ENCODE peak calls at places on chromosomes 11 and 22, in seven cellular contexts. G is SK-N-SH, N is NT2/D1, A is HCT116, P is H1, H is K562, U is HepG2. T is an unnamed sample.

GRCh38 chr22:32695451-32695891 is 106.0 kb upstream of the TIMP3 start:
- DNase-seq in G (no peak), H (no peak), A (peak), U (peak), P (no peak), N (no peak), T (no peak)

GRCh38 chr11:45264839-45265515 is 21.2 kb downstream of the SYT13 start:
- DNase-seq in H (peak), N (no peak), A (no peak), P (no peak), U (peak), G (no peak), T (no peak)

GRCh38 chr11:115678942-115679341 is 174.7 kb upstream of the CADM1 start:
- DNase-seq in P (no peak), A (no peak), H (no peak), N (no peak), U (peak), G (no peak), T (no peak)

GRCh38 chr11:130217632-130218031 is 58.0 kb downstream of the ST14 start:
- DNase-seq in H (no peak), U (no peak), A (no peak), P (no peak), N (no peak), G (no peak), T (no peak)

GRCh38 chr22:35353318-35353717 is 27.6 kb upstream of the HMOX1 start:
- DNase-seq in G (no peak), A (no peak), P (no peak), H (no peak), U (no peak), N (no peak), T (no peak)

GRCh38 chr11:100922116-100922515 is 207.5 kb downstream of the PGR start:
- DNase-seq in H (no peak), A (no peak), N (no peak), P (no peak), G (no peak), U (no peak), T (no peak)

GRCh38 chr22:31474743-31475142 is 14.9 kb downstream of the EIF4ENIF1 start:
- DNase-seq in G (no peak), N (no peak), H (no peak), U (no peak), P (no peak), A (no peak), T (no peak)

GRCh38 chr22:37259540-37260029 is 15.5 kb upstream of the RAC2 start:
- DNase-seq in P (no peak), N (no peak), U (no peak), A (peak), H (peak), G (peak), T (no peak)

GRCh38 chr11:63858628-63859550 is 20.0 kb downstream of the MARK2 start:
- DNase-seq in U (peak), H (peak), G (no peak), A (no peak), N (no peak), P (no peak), T (no peak)

GRCh38 chr11:63867511-63867910 is 28.6 kb downstream of the MARK2 start:
- DNase-seq in A (no peak), H (no peak), U (no peak), P (no peak), G (no peak), N (no peak), T (no peak)

GRCh38 chr11:63866211-63866610 is 27.3 kb downstream of the MARK2 start:
- DNase-seq in N (no peak), H (no peak), U (no peak), P (no peak), G (no peak), A (no peak), T (peak)

GRCh38 chr11:63868399-63869064 is 29.6 kb downstream of the MARK2 start:
- DNase-seq in U (no peak), A (no peak), G (no peak), H (no peak), N (no peak), P (no peak), T (no peak)

GRCh38 chr11:63862923-63863322 is 24.0 kb downstream of the MARK2 start:
- DNase-seq in U (peak), H (no peak), P (no peak), A (no peak), N (no peak), G (no peak), T (no peak)
- TF ChIP-seq YY1 in U (no peak), H (no peak), P (no peak), A (no peak), N (no peak), G (no peak), T (no peak)

DNA sequence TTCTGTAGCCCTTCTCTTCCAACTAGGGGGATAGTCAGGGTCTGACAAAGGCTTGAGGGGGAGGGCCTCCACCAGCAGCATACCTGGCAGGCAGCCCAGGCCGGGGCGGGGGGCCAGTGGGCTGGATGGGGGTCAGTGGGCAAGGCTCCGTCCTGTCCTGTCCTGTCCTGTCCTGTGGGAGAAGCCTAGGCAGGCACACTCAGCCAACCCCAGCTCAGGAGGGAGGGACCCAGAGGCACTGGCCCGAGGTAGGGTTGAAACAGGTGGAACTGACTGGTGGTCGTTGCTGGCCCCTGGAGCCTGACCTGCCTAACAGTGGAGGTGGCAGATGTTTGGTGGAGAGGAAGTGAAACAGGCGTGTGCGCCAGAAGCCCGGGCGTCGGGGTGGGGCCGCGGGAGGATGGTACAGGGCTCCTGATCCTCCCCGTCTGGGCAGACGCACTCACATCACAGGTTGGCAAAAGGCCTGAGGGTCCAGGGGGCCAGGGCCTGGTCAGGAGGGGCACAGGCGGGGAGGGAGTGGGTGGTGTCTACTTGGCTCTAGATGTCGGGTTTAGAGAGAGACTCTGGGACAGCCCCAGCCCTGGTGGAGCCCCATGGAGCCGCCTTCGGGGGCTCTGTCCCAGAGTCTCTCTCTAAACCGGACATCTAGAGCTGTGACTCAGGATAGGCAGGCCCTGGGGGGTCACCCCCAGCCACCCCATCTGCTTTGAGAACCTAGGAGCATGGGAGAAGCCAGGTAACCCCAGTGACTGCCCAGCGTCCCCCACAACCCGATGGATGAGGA is 32.5 kb upstream of the GRAMD4 start:
- DNase-seq in U (no peak), N (no peak), H (no peak), A (no peak), P (no peak), G (peak), T (peak)
- TF ChIP-seq YY1 in U (no peak), N (no peak), H (no peak), A (no peak), P (no peak), G (no peak), T (peak)

GRCh38 chr11:67438121-67438902 is 830 bp upstream of the PTPRCAP start:
- DNase-seq in A (no peak), G (no peak), H (peak), U (no peak), P (no peak), N (no peak), T (no peak)

GRCh38 chr11:67437082-67437821 is at the start of gene PTPRCAP:
- DNase-seq in U (no peak), A (no peak), H (peak), N (no peak), G (no peak), P (peak), T (no peak)

GRCh38 chr11:67435031-67435726 is 2.3 kb downstream of the PTPRCAP start:
- DNase-seq in P (no peak), N (no peak), G (no peak), H (no peak), A (no peak), U (no peak), T (no peak)

GRCh38 chr11:67435727-67436458 is 1.6 kb downstream of the PTPRCAP start:
- DNase-seq in P (no peak), U (no peak), N (no peak), G (no peak), A (no peak), H (no peak), T (no peak)

DNA sequence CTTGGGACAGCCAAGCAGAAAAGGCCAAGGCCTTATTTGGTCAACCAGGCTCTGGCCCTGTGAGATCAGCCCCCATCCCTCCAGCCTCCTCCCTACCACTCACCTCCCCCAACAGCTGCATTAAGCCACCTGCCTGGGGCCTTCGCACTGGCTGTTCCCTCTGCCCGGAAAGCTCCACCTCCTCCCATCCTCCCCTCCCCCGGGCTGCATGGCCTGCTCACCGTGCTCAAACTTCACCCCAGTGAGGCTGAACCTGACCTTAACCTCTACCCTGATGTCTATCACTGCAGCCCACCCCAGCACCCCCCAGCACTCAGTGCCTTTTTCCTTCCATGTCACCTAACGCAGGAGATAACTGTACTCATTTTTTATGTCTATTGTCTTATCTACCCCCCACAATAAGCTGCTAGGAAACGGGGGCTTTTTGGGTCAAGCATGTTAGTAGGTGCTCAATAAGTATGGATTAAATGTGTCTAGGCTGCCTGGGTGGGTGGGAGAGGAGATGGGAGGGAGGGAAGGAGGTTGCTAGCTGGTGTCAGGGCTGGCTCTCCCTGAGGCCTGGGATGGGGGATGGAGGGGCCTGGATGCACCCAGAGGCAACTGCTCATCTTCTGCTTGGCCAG is 912 bp downstream of the PTPRCAP start:
- DNase-seq in P (peak), U (no peak), A (no peak), G (no peak), N (peak), H (peak), T (peak)
- TF ChIP-seq YY1 in P (peak), U (no peak), A (no peak), G (no peak), N (peak), H (no peak), T (peak)

GRCh38 chr11:74069146-74070046 is 60.5 kb upstream of the UCP3 start:
- DNase-seq in A (no peak), U (no peak), N (no peak), G (no peak), P (no peak), H (no peak), T (no peak)
- TF ChIP-seq YY1 in A (no peak), U (no peak), N (no peak), G (no peak), P (no peak), H (no peak), T (no peak)

GRCh38 chr11:119130662-119131061 is 9.3 kb downstream of the HINFP start:
- DNase-seq in N (no peak), H (no peak), P (no peak), G (no peak), A (no peak), U (peak), T (no peak)

GRCh38 chr11:119134389-119134978 is 13.1 kb downstream of the HINFP start:
- DNase-seq in N (no peak), P (no peak), G (peak), H (no peak), U (no peak), A (no peak), T (no peak)
- TF ChIP-seq YY1 in N (no peak), P (no peak), G (no peak), H (no peak), U (no peak), A (no peak), T (no peak)